ENCODE peak calls at places on chromosomes 11 and 22, in eight cellular contexts. U is stomach; I is GM12865; J is left lung; K is lung; H is endothelial cell; Z is bronchial epithelial cell; E is activated CD8-positive, alpha-beta T cell treated with anti-CD3 and anti-CD28 coated beads for 36 hours. D is an unnamed sample.

GRCh38 chr11:130909650-130910049 is 6.6 kb downstream of the SNX19 start:
- DNase-seq in E (no peak), K (no peak), J (no peak), Z (peak; percentile 94), H (no peak), I (no peak), U (no peak), D (no peak)

GRCh38 chr11:126157326-126158030 is 54.0 kb downstream of the RPUSD4 start:
- DNase-seq in Z (no peak), I (no peak), U (no peak), E (no peak), J (no peak), H (no peak), K (no peak), D (no peak)

GRCh38 chr22:50676211-50676636 is 3.6 kb downstream of the SHANK3 start:
- DNase-seq in E (no peak), U (no peak), H (no peak), I (no peak), Z (no peak), J (no peak), K (no peak), D (no peak)

GRCh38 chr11:110093407-110094297 is 460 bp downstream of the ZC3H12C start:
- DNase-seq in I (peak; percentile 62), H (peak; percentile 46), E (peak; percentile 26), U (peak; percentile 56), Z (no peak), K (peak; percentile 35), J (peak; percentile 49), D (peak; percentile 37)

GRCh38 chr11:104219081-104219480 is 55.1 kb upstream of the PDGFD start:
- DNase-seq in Z (no peak), I (no peak), J (no peak), E (no peak), U (no peak), H (no peak), K (no peak), D (no peak)

GRCh38 chr11:125995313-125995712 is 49.5 kb downstream of the VSIG10L2 start:
- DNase-seq in H (no peak), Z (no peak), J (no peak), I (peak; percentile 40), E (peak; percentile 83), U (no peak), K (no peak), D (peak; percentile 44)

GRCh38 chr11:13701506-13701905 is 33.0 kb downstream of the FAR1 start:
- DNase-seq in E (no peak), Z (no peak), J (no peak), H (no peak), K (no peak), I (no peak), U (no peak), D (no peak)

GRCh38 chr11:827146-827860 is 416 bp upstream of the CRACR2B start:
- DNase-seq in J (no peak), K (peak; percentile 61), U (peak; percentile 84), H (peak; percentile 35), I (peak; percentile 86), E (peak; percentile 42), Z (no peak), D (peak; percentile 81)

GRCh38 chr11:10294289-10294953 is 402 bp upstream of the SBF2 start:
- DNase-seq in U (no peak), J (peak; percentile 52), Z (peak; percentile 46), H (peak; percentile 51), E (no peak), K (no peak), I (no peak), D (no peak)

GRCh38 chr11:64258946-64259532 is 7.7 kb downstream of the PLCB3 start:
- DNase-seq in J (no peak), K (no peak), E (no peak), U (no peak), Z (no peak), H (no peak), I (no peak), D (no peak)

GRCh38 chr22:22213231-22213630 is 31.4 kb upstream of the VPREB1 start:
- DNase-seq in K (no peak), H (no peak), E (no peak), I (no peak), J (no peak), U (no peak), Z (no peak), D (no peak)

GRCh38 chr11:107799245-107799859 is 59.2 kb downstream of the SLC35F2 start:
- DNase-seq in J (peak; percentile 42), Z (peak; percentile 54), H (peak; percentile 73), U (peak; percentile 72), E (peak; percentile 87), I (peak; percentile 76), K (peak; percentile 63), D (peak; percentile 65)

GRCh38 chr11:117825538-117826359 is 1.2 kb upstream of the FXYD2 start:
- DNase-seq in E (no peak), H (no peak), I (no peak), Z (no peak), U (peak; percentile 11), K (no peak), J (peak; percentile 9), D (no peak)

GRCh38 chr11:95922536-95923440 is 1.1 kb downstream of the MTMR2 start:
- DNase-seq in H (no peak), J (no peak), Z (peak; percentile 12), K (no peak), E (no peak), U (no peak), I (no peak), D (no peak)

GRCh38 chr22:24894998-24895397 is 51.5 kb downstream of the LHFPL7 start:
- DNase-seq in E (no peak), H (no peak), U (peak; percentile 88), J (peak; percentile 68), I (peak; percentile 3), Z (peak; percentile 55), K (peak; percentile 70), D (no peak)

GRCh38 chr22:23370251-23370650 is 189.9 kb downstream of the BCR start:
- DNase-seq in H (no peak), E (no peak), J (no peak), K (no peak), Z (no peak), I (no peak), U (no peak), D (no peak)

GRCh38 chr22:23103199-23103954 is 33.1 kb downstream of the GNAZ start:
- DNase-seq in E (no peak), U (no peak), I (no peak), H (no peak), Z (no peak), K (no peak), J (no peak), D (no peak)

GRCh38 chr11:45078236-45079074 is 68.0 kb upstream of the PRDM11 start:
- DNase-seq in J (no peak), H (no peak), U (no peak), E (no peak), Z (no peak), K (no peak), I (no peak), D (no peak)

GRCh38 chr11:115941481-115941993 is 437.3 kb upstream of the CADM1 start:
- DNase-seq in H (no peak), E (peak; percentile 9), J (peak; percentile 77), I (peak; percentile 66), U (no peak), K (no peak), Z (peak; percentile 42), D (no peak)

GRCh38 chr11:127195791-127196190 is 195.2 kb upstream of the KIRREL3 start:
- DNase-seq in J (no peak), Z (no peak), I (no peak), K (no peak), U (no peak), E (no peak), H (no peak), D (no peak)
- TF ChIP-seq CTCF in J (no peak), Z (no peak), I (no peak), K (no peak), U (no peak), E (no peak), H (no peak), D (no peak)

DNA sequence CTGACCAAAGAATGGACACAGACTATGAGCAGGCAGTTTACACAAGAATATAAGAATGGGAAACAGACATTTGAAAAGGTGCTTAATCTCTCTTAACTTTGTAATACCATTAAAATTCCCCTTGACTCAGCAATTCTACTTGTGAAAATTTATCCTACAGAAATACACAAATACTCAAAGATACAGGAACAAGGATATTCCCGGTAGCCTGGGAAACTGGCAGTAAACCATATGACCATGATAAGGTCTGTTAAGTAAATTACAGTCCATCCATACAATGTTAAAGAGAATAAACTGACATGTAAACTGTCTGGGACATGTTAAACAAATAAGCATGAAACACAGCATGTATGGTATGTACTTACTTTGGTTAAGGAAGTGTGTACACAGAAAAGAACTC is 8.7 kb upstream of the MTFP1 start:
- DNase-seq in Z (no peak), U (no peak), E (no peak), J (no peak), K (no peak), H (no peak), I (no peak), D (no peak)
- TF ChIP-seq CTCF in Z (no peak), U (no peak), E (no peak), J (no peak), K (no peak), H (no peak), I (no peak), D (no peak)

DNA sequence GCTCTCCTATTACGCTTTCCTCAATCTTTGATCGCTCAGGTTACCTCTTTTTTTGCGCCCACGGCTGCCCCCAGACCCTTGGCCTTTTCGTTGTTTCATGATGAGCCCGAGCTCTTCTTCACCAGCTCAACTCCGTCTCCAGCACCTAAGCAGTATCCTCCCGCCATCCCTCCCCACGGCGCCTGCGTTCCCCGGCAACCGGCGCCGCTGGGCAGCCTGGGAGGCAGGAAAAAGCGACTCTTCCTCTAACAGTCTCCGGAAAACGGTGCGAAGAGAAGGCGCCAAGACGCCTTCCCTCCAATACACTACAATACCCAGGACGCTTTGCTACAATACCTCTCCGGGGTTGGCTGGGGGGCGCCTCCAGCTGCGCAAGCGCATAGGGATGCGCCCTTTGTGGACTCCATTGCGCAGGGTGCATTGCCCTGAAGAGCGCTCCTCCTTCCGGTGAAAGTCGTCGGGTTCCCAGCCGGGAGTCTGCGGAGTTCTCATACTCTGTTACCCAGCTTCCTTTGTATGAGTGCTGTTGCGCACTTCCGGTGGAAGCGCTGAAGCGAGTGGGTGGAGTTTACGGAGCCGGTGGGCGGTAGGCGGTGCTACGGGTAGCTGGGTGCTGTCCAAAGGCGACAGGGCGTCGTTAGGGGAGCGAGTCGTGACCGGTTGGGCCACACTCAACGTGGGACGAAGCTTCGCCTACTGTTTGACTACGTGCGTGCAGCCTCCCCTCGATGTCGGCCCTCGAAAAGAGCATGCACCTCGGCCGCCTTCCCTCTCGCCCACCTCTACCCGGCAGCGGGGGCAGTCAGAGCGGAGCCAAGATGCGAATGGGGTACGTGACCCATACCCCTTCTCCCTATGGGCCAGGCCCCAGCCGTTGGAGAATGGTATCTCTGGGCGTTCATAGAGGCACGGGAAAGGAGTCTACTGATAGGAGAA is at the start of the genes C2CD3 and PPME1:
- DNase-seq in K (peak; percentile 98), I (peak; percentile 100), J (peak; percentile 99), U (peak; percentile 98), H (peak; percentile 95), E (peak; percentile 99), Z (peak; percentile 99), D (peak; percentile 91)
- TF ChIP-seq CTCF in K (no peak), I (peak; percentile 16), J (peak; percentile 31), U (no peak), H (no peak), E (no peak), Z (peak; percentile 51), D (peak; percentile 21)

DNA sequence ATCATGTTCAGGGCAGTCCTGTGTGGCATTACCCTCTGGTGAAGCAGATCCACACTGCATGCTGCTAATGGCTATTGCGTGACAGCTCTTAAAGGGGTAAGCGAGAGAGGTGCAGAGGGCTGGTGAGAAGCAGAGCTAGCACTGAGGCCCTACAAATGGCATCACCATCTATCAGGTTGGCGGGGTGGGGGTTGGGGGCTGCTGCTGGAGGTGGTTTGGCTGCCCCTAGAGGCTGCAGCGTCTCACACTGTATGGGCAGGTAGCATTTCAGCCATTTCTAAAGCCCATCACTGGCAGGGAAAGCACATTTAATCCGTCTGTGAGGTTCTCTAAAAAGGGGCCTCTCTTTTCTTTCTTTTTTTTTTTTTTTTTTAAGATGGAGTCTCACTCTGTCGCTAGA is 16.8 kb upstream of the TMA7B start:
- DNase-seq in U (no peak), I (peak; percentile 32), H (peak; percentile 17), K (no peak), J (no peak), Z (no peak), E (peak; percentile 85), D (no peak)
- TF ChIP-seq CTCF in U (no peak), I (peak; percentile 20), H (no peak), K (no peak), J (no peak), Z (no peak), E (peak; percentile 17), D (peak; percentile 18)

D was measured in GM13977.